ENCODE peak calls at places on chromosomes 12 and 14, in seven cellular contexts. U, J, L, B, Y, T and X are unnamed samples.

GRCh38 chr12:130846386-130846785 is 7.3 kb upstream of the STX2 start:
- DNase-seq in B (no peak), L (no peak), Y (peak), U (no peak), T (no peak), J (no peak), X (no peak)

GRCh38 chr12:43921666-43922337 is 85.9 kb downstream of the TMEM117 start:
- DNase-seq in B (no peak), U (no peak), J (no peak), T (peak), L (no peak), Y (peak), X (no peak)

GRCh38 chr14:21056520-21057163 is 980 bp upstream of the RNASE8 start:
- DNase-seq in B (peak), L (no peak), Y (no peak), J (no peak), T (no peak), U (no peak), X (no peak)

GRCh38 chr14:74519316-74520074 is 25.9 kb downstream of the ISCA2 start:
- DNase-seq in U (no peak), L (no peak), J (no peak), Y (no peak), T (no peak), B (no peak), X (no peak)

GRCh38 chr12:81998761-81999378 is 239.7 kb upstream of the PPFIA2 start:
- DNase-seq in B (no peak), L (no peak), Y (no peak), U (no peak), J (no peak), T (peak), X (no peak)

GRCh38 chr12:32944195-32944594 is 47.6 kb upstream of the PKP2 start:
- DNase-seq in T (no peak), Y (no peak), L (no peak), U (no peak), J (peak), B (peak), X (no peak)

GRCh38 chr12:51980051-51980808 is 26.5 kb upstream of the TAMALIN start:
- DNase-seq in Y (no peak), B (peak), U (no peak), L (peak), T (peak), J (no peak), X (peak)

GRCh38 chr12:49059385-49060232 is 985 bp downstream of the KMT2D start:
- DNase-seq in T (peak), L (no peak), U (peak), J (no peak), Y (no peak), B (peak), X (peak)

GRCh38 chr12:79566452-79566851 is 124.3 kb downstream of the PAWR start:
- DNase-seq in U (no peak), J (peak), Y (no peak), L (no peak), B (peak), T (peak), X (peak)

GRCh38 chr14:100049220-100049619 is 16.0 kb upstream of the EVL start:
- DNase-seq in U (no peak), J (no peak), Y (peak), B (no peak), L (no peak), T (peak), X (peak)

GRCh38 chr12:110111476-110112334 is 12.5 kb upstream of the IFT81 start:
- DNase-seq in U (no peak), B (no peak), Y (no peak), J (no peak), L (no peak), T (no peak), X (no peak)

GRCh38 chr12:68264864-68265256 is 11.5 kb upstream of the IL22 start:
- DNase-seq in U (no peak), L (no peak), B (no peak), T (peak), J (no peak), Y (peak), X (no peak)

GRCh38 chr14:104144911-104145825 is 6.8 kb downstream of the KIF26A start:
- DNase-seq in B (no peak), Y (no peak), J (no peak), T (no peak), L (no peak), U (peak), X (no peak)

GRCh38 chr14:44960646-44961045 is 1.1 kb downstream of the KLHL28 start:
- DNase-seq in T (no peak), L (no peak), B (no peak), Y (no peak), U (no peak), J (no peak), X (peak)

GRCh38 chr12:2383276-2384028 is 330.7 kb downstream of the CACNA1C start:
- DNase-seq in Y (no peak), U (no peak), J (no peak), B (no peak), L (no peak), T (no peak), X (no peak)

GRCh38 chr14:64541261-64541970 is 875 bp downstream of the HSPA2 start:
- DNase-seq in T (peak), Y (no peak), U (peak), L (no peak), B (no peak), J (no peak), X (no peak)

GRCh38 chr14:71230897-71231296 is 323.6 kb downstream of the PCNX1 start:
- DNase-seq in B (no peak), T (no peak), J (no peak), L (no peak), U (no peak), Y (no peak), X (no peak)

GRCh38 chr14:75738192-75738591 is 77.1 kb downstream of the TTLL5 start:
- DNase-seq in U (no peak), J (no peak), T (no peak), B (no peak), Y (no peak), L (no peak), X (no peak)

GRCh38 chr14:102371361-102371760 is 8.6 kb downstream of the TECPR2 start:
- DNase-seq in Y (no peak), T (no peak), U (no peak), J (no peak), L (no peak), B (no peak), X (no peak)

GRCh38 chr14:35213869-35214387 is 78.3 kb upstream of the PSMA6 start:
- DNase-seq in J (peak), T (peak), Y (no peak), L (no peak), U (no peak), B (peak), X (peak)

GRCh38 chr12:111773801-111774551 is 7.2 kb downstream of the ALDH2 start:
- DNase-seq in L (no peak), Y (peak), B (no peak), T (peak), J (no peak), U (peak), X (no peak)

GRCh38 chr14:98371141-98371540 is 900.9 kb downstream of the BCL11B start:
- DNase-seq in J (no peak), L (no peak), Y (no peak), U (no peak), B (no peak), T (no peak), X (no peak)